ENCODE peak calls at places on chromosomes 12 and 14, in ten cellular contexts. L, H, M, O, U, F, X, Y, E and Z are unnamed samples.

GRCh38 chr12:95615735-95616134 is 64.5 kb upstream of the USP44 start:
- DNase-seq in X (no peak), L (no peak), H (no peak), F (no peak), E (no peak), Y (no peak), U (no peak), M (no peak), O (no peak), Z (no peak)

GRCh38 chr12:116539905-116540482 is 19.2 kb upstream of the MAP1LC3B2 start:
- DNase-seq in X (peak; percentile 68), U (no peak), O (no peak), F (no peak), E (no peak), L (no peak), M (peak; percentile 81), Y (peak; percentile 38), H (peak; percentile 67), Z (no peak)

GRCh38 chr12:100229036-100229635 is 28.5 kb downstream of the ACTR6 start:
- DNase-seq in L (no peak), X (no peak), O (peak; percentile 15), E (no peak), U (no peak), H (no peak), F (peak; percentile 7), Y (no peak), M (no peak), Z (no peak)

GRCh38 chr12:33116284-33116683 is 219.7 kb upstream of the PKP2 start:
- DNase-seq in L (no peak), U (no peak), M (no peak), O (no peak), E (no peak), F (no peak), H (no peak), Y (no peak), X (no peak), Z (no peak)

GRCh38 chr12:121400332-121401139 is 618 bp downstream of the RNF34 start:
- DNase-seq in U (peak; percentile 90), H (peak; percentile 69), X (peak; percentile 44), M (peak; percentile 73), Y (peak; percentile 52), O (peak; percentile 22), F (no peak), E (no peak), L (peak; percentile 80), Z (peak; percentile 41)

GRCh38 chr12:1115471-1116242 is 124.6 kb downstream of the ERC1 start:
- DNase-seq in X (no peak), F (no peak), O (peak; percentile 26), H (no peak), L (no peak), Y (no peak), E (no peak), U (no peak), M (no peak), Z (no peak)

GRCh38 chr12:105317453-105317852 is 13.0 kb upstream of the C12orf75 start:
- DNase-seq in E (no peak), Y (no peak), L (no peak), O (no peak), F (no peak), U (no peak), M (no peak), X (no peak), H (no peak), Z (no peak)

GRCh38 chr12:93078092-93078491 is 149.0 kb upstream of the EEA1 start:
- DNase-seq in Y (no peak), E (no peak), L (no peak), O (no peak), H (no peak), U (no peak), F (no peak), M (no peak), X (no peak), Z (no peak)

GRCh38 chr12:20865873-20866272 is 55.4 kb downstream of the SLCO1B3 start:
- DNase-seq in Y (no peak), O (no peak), E (no peak), H (no peak), U (no peak), X (no peak), F (no peak), L (no peak), M (no peak), Z (no peak)

GRCh38 chr12:130161261-130162231 is 718 bp upstream of the FZD10 start:
- DNase-seq in H (peak; percentile 58), O (no peak), Y (peak; percentile 23), E (no peak), F (no peak), L (no peak), U (no peak), X (no peak), M (no peak), Z (no peak)

GRCh38 chr14:101627913-101628257 is 66.6 kb downstream of the DIO3 start:
- DNase-seq in F (no peak), E (no peak), O (no peak), U (no peak), Y (no peak), L (no peak), H (peak; percentile 50), M (no peak), X (peak; percentile 25), Z (no peak)

GRCh38 chr12:89451876-89452275 is 72.7 kb downstream of the GALNT4 start:
- DNase-seq in L (no peak), O (no peak), F (no peak), M (peak; percentile 77), H (no peak), Y (peak; percentile 25), U (no peak), E (no peak), X (no peak), Z (no peak)

GRCh38 chr12:116092162-116092561 is 185.3 kb downstream of the MED13L start:
- DNase-seq in X (no peak), F (no peak), Y (no peak), M (no peak), E (no peak), L (no peak), U (no peak), O (no peak), H (no peak), Z (no peak)

GRCh38 chr12:124870515-124870914 is 6.9 kb upstream of the SCARB1 start:
- DNase-seq in U (no peak), M (no peak), F (no peak), L (no peak), O (no peak), X (no peak), Y (no peak), H (no peak), E (no peak), Z (no peak)

GRCh38 chr12:40825156-40825555 is 132.9 kb downstream of the CNTN1 start:
- DNase-seq in Y (no peak), X (no peak), U (no peak), M (no peak), E (no peak), O (no peak), H (no peak), L (no peak), F (no peak), Z (no peak)

GRCh38 chr12:112906712-112907414 is at the start of gene OAS1:
- DNase-seq in O (no peak), F (no peak), X (peak; percentile 35), M (no peak), E (no peak), H (peak; percentile 59), L (no peak), Y (peak; percentile 68), U (no peak), Z (peak; percentile 35)
- TF ChIP-seq POLR2AphosphoS5 in O (no peak), F (no peak), X (no peak), M (peak; percentile 52), E (no peak), H (no peak), L (no peak), Y (peak; percentile 86), U (peak; percentile 48), Z (peak; percentile 87)

DNA sequence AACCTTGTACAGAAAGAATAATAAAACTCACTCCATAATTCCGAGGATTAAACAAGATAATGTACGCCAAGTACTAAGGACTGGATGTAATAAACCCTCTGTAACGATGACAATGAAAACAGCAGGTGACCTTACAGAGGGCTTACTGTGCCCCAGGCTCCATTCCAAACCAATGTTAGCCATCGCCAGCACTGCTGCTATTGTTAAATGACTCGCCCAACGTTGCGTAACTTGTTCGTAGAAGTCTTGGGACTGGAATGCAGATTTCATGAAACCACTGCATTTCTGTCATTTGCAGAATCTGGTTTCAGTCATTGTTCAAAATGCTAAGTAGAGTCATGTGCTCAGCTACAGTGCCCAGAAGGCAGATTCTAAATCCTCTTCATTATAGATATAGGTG is 728 bp upstream of the STON2 start:
- DNase-seq in Y (peak; percentile 72), F (no peak), U (no peak), X (peak; percentile 42), M (peak; percentile 88), L (peak; percentile 92), O (peak; percentile 54), H (no peak), E (peak; percentile 74), Z (no peak)
- TF ChIP-seq POLR2AphosphoS5 in Y (no peak), F (no peak), U (no peak), X (no peak), M (peak; percentile 25), L (peak; percentile 98), O (no peak), H (no peak), E (peak; percentile 96), Z (no peak)

GRCh38 chr14:94598816-94599655 is 13.2 kb upstream of the SERPINA3 start:
- DNase-seq in M (peak; percentile 93), L (peak; percentile 84), U (no peak), E (peak; percentile 74), X (peak; percentile 71), F (no peak), Y (peak; percentile 76), H (no peak), O (peak; percentile 96), Z (no peak)
- TF ChIP-seq POLR2AphosphoS5 in M (peak; percentile 81), L (peak; percentile 62), U (peak; percentile 82), E (peak; percentile 78), X (peak; percentile 31), F (no peak), Y (peak; percentile 57), H (no peak), O (peak; percentile 78), Z (no peak)

GRCh38 chr12:63918788-63919300 is 74.3 kb downstream of the SRGAP1 start:
- DNase-seq in M (no peak), U (no peak), X (no peak), O (no peak), E (no peak), F (peak; percentile 77), Y (no peak), H (no peak), L (no peak), Z (no peak)

GRCh38 chr12:63919758-63920157 is 75.3 kb downstream of the SRGAP1 start:
- DNase-seq in L (no peak), M (no peak), Y (no peak), E (no peak), U (no peak), H (no peak), F (no peak), X (no peak), O (no peak), Z (no peak)

GRCh38 chr12:63916561-63917476 is 72.3 kb downstream of the SRGAP1 start:
- DNase-seq in U (no peak), O (no peak), X (no peak), Y (no peak), E (no peak), F (peak; percentile 58), M (no peak), H (no peak), L (no peak), Z (no peak)

GRCh38 chr12:63917477-63917862 is 73.0 kb downstream of the SRGAP1 start:
- DNase-seq in X (no peak), O (no peak), L (no peak), M (no peak), E (no peak), H (no peak), F (no peak), Y (no peak), U (no peak), Z (no peak)

GRCh38 chr12:63917864-63918742 is 73.6 kb downstream of the SRGAP1 start:
- DNase-seq in Y (no peak), M (no peak), O (peak; percentile 91), F (peak; percentile 90), E (no peak), L (no peak), X (no peak), H (no peak), U (no peak), Z (no peak)
- TF ChIP-seq POLR2AphosphoS5 in Y (no peak), M (peak; percentile 51), O (peak; percentile 34), F (no peak), E (no peak), L (peak; percentile 92), X (no peak), H (no peak), U (no peak), Z (no peak)